ENCODE peak calls at places on chromosomes 12 and 14, in six cellular contexts. V is foreskin keratinocyte, B is B cell, K is cardiac fibroblast, U is lung, J is RWPE1. R is an unnamed sample.
A peak's percentile ranks its signal among the peaks of the same experiment; 100 is the strongest.

GRCh38 chr14:30906752-30907658 is 32.6 kb downstream of the COCH start:
- DNase-seq in V (peak; percentile 38), K (peak; percentile 52), J (no peak), B (peak; percentile 22), U (no peak), R (no peak)

GRCh38 chr12:31589582-31589895 is 1.4 kb downstream of the DENND5B start:
- DNase-seq in U (no peak), B (peak; percentile 78), V (no peak), J (no peak), K (no peak), R (no peak)

GRCh38 chr14:28656704-28657255 is 109.8 kb upstream of the FOXG1 start:
- DNase-seq in K (no peak), U (no peak), V (peak; percentile 38), J (peak; percentile 26), B (no peak), R (no peak)

GRCh38 chr12:123914726-123915345 is 57.8 kb downstream of the CCDC92 start:
- DNase-seq in B (no peak), J (no peak), K (no peak), U (no peak), V (no peak), R (no peak)

GRCh38 chr14:37061697-37062096 is 110.7 kb downstream of the SLC25A21 start:
- DNase-seq in U (peak; percentile 51), B (no peak), K (no peak), V (no peak), J (no peak), R (no peak)

GRCh38 chr14:23942587-23942986 is 11.0 kb upstream of the DHRS4 start:
- DNase-seq in U (no peak), V (no peak), B (no peak), K (no peak), J (no peak), R (no peak)

GRCh38 chr14:51095854-51096823 is 1.2 kb upstream of the TRIM9 start:
- DNase-seq in J (no peak), K (peak; percentile 42), V (peak; percentile 3), B (peak; percentile 27), U (no peak), R (no peak)

GRCh38 chr14:64279719-64280668 is 14.2 kb downstream of the ESR2 start:
- DNase-seq in B (no peak), J (no peak), U (no peak), K (no peak), V (no peak), R (no peak)

GRCh38 chr12:2528001-2528400 is 266.8 kb upstream of the FKBP4 start:
- DNase-seq in J (no peak), B (no peak), K (no peak), V (no peak), U (no peak), R (no peak)

GRCh38 chr12:95658386-95658785 is 107.1 kb upstream of the USP44 start:
- DNase-seq in K (no peak), U (no peak), V (no peak), J (no peak), B (no peak), R (no peak)

GRCh38 chr12:121114019-121114639 is 18.5 kb upstream of the P2RX7 start:
- DNase-seq in U (no peak), K (no peak), J (no peak), V (peak; percentile 61), B (no peak), R (no peak)
- TF ChIP-seq CTCF in U (no peak), K (no peak), J (no peak), V (no peak), B (no peak), R (no peak)

DNA sequence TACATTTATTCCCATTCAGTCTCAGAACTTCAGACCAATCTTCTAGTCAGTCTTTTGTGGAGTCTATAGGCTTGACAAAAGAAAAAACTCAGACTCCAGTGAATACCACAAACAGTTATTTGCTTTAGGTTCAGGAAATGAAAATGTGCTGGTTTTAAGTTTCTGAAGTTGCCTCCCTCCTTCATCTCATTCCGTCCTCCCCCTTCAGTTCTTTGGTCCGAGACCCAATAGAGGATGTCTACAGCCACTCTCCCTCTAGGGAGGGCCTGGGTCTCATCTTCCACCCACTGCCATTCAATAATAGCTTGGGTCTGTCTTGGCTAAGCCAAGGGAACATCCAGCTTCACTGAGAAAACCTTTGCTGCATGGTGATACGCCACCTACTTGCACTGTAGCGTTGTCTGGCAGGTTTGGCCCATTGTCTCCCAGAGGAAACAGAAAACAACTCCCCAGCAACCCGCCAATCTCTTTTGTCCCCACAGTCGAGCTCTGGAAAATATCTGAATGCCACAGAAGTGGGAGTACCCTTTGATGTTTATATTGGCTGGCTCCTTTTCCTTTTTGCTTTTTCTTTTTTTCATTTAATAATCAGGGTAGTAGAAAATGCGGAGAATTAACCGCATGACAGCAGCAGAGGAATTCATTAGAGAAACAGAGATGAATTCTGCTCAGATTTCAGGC is 380.0 kb downstream of the RAD51B start:
- DNase-seq in V (no peak), B (no peak), J (no peak), U (no peak), K (peak; percentile 95), R (no peak)
- TF ChIP-seq CTCF in V (no peak), B (no peak), J (no peak), U (no peak), K (peak; percentile 16), R (no peak)

DNA sequence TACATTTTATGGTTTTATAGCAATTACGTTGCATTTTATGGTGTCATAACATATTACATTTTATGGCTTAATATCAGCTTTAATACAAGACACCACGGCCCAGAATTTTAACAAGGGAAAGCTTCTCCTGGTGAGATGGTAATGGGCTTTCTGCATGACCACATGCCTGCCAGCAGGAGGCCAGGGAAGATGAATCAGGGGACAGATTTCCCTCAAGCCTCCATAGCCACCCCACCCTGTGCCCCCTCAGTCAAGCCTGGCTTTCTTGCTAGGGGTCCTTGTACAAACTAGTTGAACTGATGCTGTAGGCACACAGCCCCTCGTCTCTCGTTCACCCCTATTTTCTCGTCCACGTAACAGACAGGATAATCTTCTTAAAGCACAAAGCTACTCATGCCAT is 56.6 kb downstream of the HSPB8 start:
- DNase-seq in U (no peak), V (no peak), J (no peak), K (no peak), B (no peak), R (no peak)
- TF ChIP-seq CTCF in U (no peak), V (no peak), J (no peak), K (peak; percentile 5), B (no peak), R (no peak)

GRCh38 chr14:75805646-75806045 is 144.6 kb downstream of the TTLL5 start:
- DNase-seq in J (no peak), U (no peak), B (no peak), K (no peak), V (no peak), R (no peak)

GRCh38 chr14:75806247-75806876 is 145.3 kb downstream of the TTLL5 start:
- DNase-seq in K (no peak), J (no peak), V (no peak), B (no peak), U (no peak), R (no peak)

GRCh38 chr14:75803768-75804167 is 142.7 kb downstream of the TTLL5 start:
- DNase-seq in B (no peak), K (peak; percentile 37), J (no peak), V (no peak), U (no peak), R (no peak)

GRCh38 chr14:75804570-75805275 is 143.7 kb downstream of the TTLL5 start:
- DNase-seq in B (no peak), U (no peak), J (no peak), K (no peak), V (no peak), R (no peak)

DNA sequence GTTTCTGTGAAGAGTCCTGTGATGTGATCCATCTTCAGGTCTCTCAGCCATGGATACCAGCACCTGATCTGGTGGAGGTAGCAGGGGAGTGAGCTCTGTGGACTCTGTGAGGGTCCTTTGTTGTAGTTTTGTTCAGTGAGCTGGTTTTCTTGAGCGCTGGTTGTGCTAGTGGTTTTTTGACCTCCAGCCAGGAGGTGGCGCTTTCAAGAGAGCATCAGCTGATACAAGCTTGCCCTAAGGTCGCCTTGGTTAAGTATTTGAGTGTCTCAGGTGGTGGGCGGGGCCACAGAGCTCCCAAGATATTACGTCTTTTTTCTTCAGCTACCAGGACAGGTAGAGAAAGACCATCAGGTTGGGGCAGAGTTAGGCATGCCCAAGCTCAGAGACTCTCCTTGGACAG is 139.7 kb downstream of the TTLL5 start:
- DNase-seq in J (no peak), U (no peak), B (no peak), V (no peak), K (no peak), R (no peak)
- TF ChIP-seq CTCF in J (no peak), U (no peak), B (no peak), V (peak; percentile 37), K (no peak), R (no peak)

GRCh38 chr12:93317227-93317626 is 60.5 kb upstream of the NUDT4 start:
- DNase-seq in J (no peak), K (no peak), U (no peak), V (no peak), B (no peak), R (no peak)
- TF ChIP-seq CTCF in J (no peak), K (no peak), U (no peak), V (no peak), B (no peak), R (no peak)